ENCODE peak calls at places on chromosomes 2 and 18, in eight cellular contexts. W is BJ; N is naive thymus-derived CD4-positive, alpha-beta T cell; M is lower lobe of right lung; L is choroid plexus epithelial cell; P is GM23248; E is tibial artery; C is neural progenitor cell. Q is an unnamed sample.

GRCh38 chr2:13654416-13654815 is 937.7 kb downstream of the TRIB2 start:
- DNase-seq in W (no peak), N (no peak), M (no peak), L (no peak), P (peak), E (no peak), C (no peak), Q (no peak)

GRCh38 chr18:31268985-31269406 is 49.0 kb upstream of the DSG1 start:
- DNase-seq in W (no peak), N (no peak), M (no peak), L (peak), P (no peak), E (no peak), C (no peak), Q (no peak)

GRCh38 chr2:216775043-216775453 is 79.7 kb upstream of the IGFBP5 start:
- DNase-seq in W (peak), N (no peak), M (no peak), L (peak), P (peak), E (peak), C (no peak), Q (peak)

GRCh38 chr2:146123256-146123655 is 1603.3 kb upstream of the ZEB2 start:
- DNase-seq in W (no peak), N (no peak), M (no peak), L (peak), P (no peak), E (no peak), C (no peak), Q (no peak)

GRCh38 chr2:180203972-180204371 is 196.9 kb upstream of the CWC22 start:
- DNase-seq in W (no peak), N (no peak), M (no peak), L (peak), P (peak), E (no peak), C (no peak), Q (no peak)

GRCh38 chr2:83972123-83972522 is 487.0 kb downstream of the SUCLG1 start:
- DNase-seq in W (no peak), N (no peak), M (no peak), L (no peak), P (no peak), E (no peak), C (no peak), Q (no peak)

GRCh38 chr18:33201509-33201926 is 239.0 kb downstream of the CCDC178 start:
- DNase-seq in W (no peak), N (no peak), M (no peak), L (peak), P (peak), E (no peak), C (peak), Q (no peak)

GRCh38 chr2:44169155-44169898 is 652 bp downstream of the PPM1B start:
- DNase-seq in W (no peak), N (peak), M (no peak), L (peak), P (peak), E (peak), C (no peak), Q (peak)

GRCh38 chr2:159091981-159092380 is 123.5 kb downstream of the TANC1 start:
- DNase-seq in W (no peak), N (peak), M (no peak), L (no peak), P (peak), E (no peak), C (no peak), Q (no peak)

GRCh38 chr18:79738565-79739439 is 58.9 kb upstream of the KCNG2 start:
- DNase-seq in W (no peak), N (no peak), M (no peak), L (peak), P (no peak), E (peak), C (no peak), Q (peak)

GRCh38 chr18:76948345-76948744 is 126.0 kb downstream of the ZNF236 start:
- DNase-seq in W (no peak), N (no peak), M (no peak), L (no peak), P (no peak), E (no peak), C (no peak), Q (no peak)

GRCh38 chr2:240302041-240302440 is 133.4 kb upstream of the GPC1 start:
- DNase-seq in W (no peak), N (no peak), M (no peak), L (no peak), P (no peak), E (peak), C (no peak), Q (no peak)

GRCh38 chr18:25225152-25225551 is 126.8 kb downstream of the ZNF521 start:
- DNase-seq in W (no peak), N (no peak), M (no peak), L (no peak), P (no peak), E (no peak), C (no peak), Q (no peak)

GRCh38 chr2:32068-32467 is 14.2 kb downstream of the FAM110C start:
- DNase-seq in W (no peak), N (no peak), M (no peak), L (no peak), P (no peak), E (no peak), C (no peak), Q (no peak)

GRCh38 chr18:60910534-60910933 is 422.7 kb upstream of the CDH20 start:
- DNase-seq in W (no peak), N (no peak), M (no peak), L (peak), P (peak), E (no peak), C (no peak), Q (no peak)

GRCh38 chr18:25503567-25504081 is 151.7 kb upstream of the ZNF521 start:
- DNase-seq in W (peak), N (no peak), M (no peak), L (peak), P (peak), E (peak), C (peak), Q (no peak)

GRCh38 chr2:235546151-235546435 is 52.2 kb downstream of the AGAP1 start:
- DNase-seq in W (no peak), N (no peak), M (no peak), L (no peak), P (no peak), E (peak), C (no peak), Q (peak)

GRCh38 chr2:11949732-11950503 is 203.5 kb downstream of the LPIN1 start:
- DNase-seq in W (no peak), N (no peak), M (no peak), L (peak), P (peak), E (no peak), C (no peak), Q (no peak)

GRCh38 chr2:96817882-96818281 is 1.8 kb downstream of the CNNM3 start:
- DNase-seq in W (no peak), N (no peak), M (no peak), L (no peak), P (no peak), E (no peak), C (no peak), Q (peak)
- H3K4me3 ChIP-seq in W (no peak), N (peak), M (peak), L (no peak), P (no peak), E (peak), C (peak), Q (peak)

GRCh38 chr2:57759822-57760300 is 286.7 kb upstream of the VRK2 start:
- DNase-seq in W (no peak), N (peak), M (peak), L (peak), P (peak), E (peak), C (peak), Q (peak)
- H3K4me3 ChIP-seq in W (peak), N (no peak), M (peak), L (peak), P (peak), E (no peak), C (peak), Q (peak)

GRCh38 chr2:46333912-46334311 is 36.7 kb downstream of the EPAS1 start:
- DNase-seq in W (no peak), N (no peak), M (no peak), L (no peak), P (peak), E (peak), C (no peak), Q (no peak)
- H3K4me3 ChIP-seq in W (no peak), N (no peak), M (peak), L (no peak), P (peak), E (peak), C (no peak), Q (no peak)

GRCh38 chr2:162711832-162712540 is 126.6 kb downstream of the KCNH7 start:
- DNase-seq in W (no peak), N (no peak), M (no peak), L (no peak), P (no peak), E (no peak), C (peak), Q (no peak)
- H3K4me3 ChIP-seq in W (no peak), N (no peak), M (no peak), L (no peak), P (no peak), E (no peak), C (no peak), Q (no peak)

GRCh38 chr2:168138911-168139310 is 108.5 kb downstream of the STK39 start:
- DNase-seq in W (no peak), N (no peak), M (no peak), L (no peak), P (no peak), E (no peak), C (peak), Q (no peak)
- H3K4me3 ChIP-seq in W (no peak), N (no peak), M (no peak), L (no peak), P (no peak), E (no peak), C (no peak), Q (no peak)

GRCh38 chr2:224711859-224712258 is 4.3 kb downstream of the CCDC195 start:
- DNase-seq in W (no peak), N (no peak), M (no peak), L (no peak), P (no peak), E (no peak), C (no peak), Q (no peak)
- H3K4me3 ChIP-seq in W (no peak), N (no peak), M (no peak), L (no peak), P (peak), E (no peak), C (no peak), Q (no peak)